ENCODE peak calls at places on chromosomes 7 and 10, in seven cellular contexts. A is amniotic stem cell; Y is HuH-7; T is H7; E is kidney tubule cell; W is activated CD4-positive, alpha-beta T cell treated with anti-CD3 and anti-CD28 coated beads, Interleukin-2, amount 50 U/mL, for 24 hours; X is cardiac septum. F is an unnamed sample.

GRCh38 chr10:77692782-77693181 is 55.2 kb upstream of the KCNMA1 start:
- DNase-seq in A (no peak), Y (no peak), T (no peak), E (peak), W (no peak), X (no peak), F (no peak)

GRCh38 chr10:49134327-49134726 is 506 bp upstream of the FAM170B start:
- DNase-seq in A (no peak), Y (no peak), T (no peak), E (no peak), W (no peak), X (no peak), F (no peak)

GRCh38 chr7:150978136-150978789 is at the start of gene KCNH2:
- DNase-seq in A (no peak), Y (peak), T (peak), E (no peak), W (no peak), X (no peak), F (no peak)

GRCh38 chr7:116357776-116358670 is 141.5 kb upstream of the CAV2 start:
- DNase-seq in A (no peak), Y (no peak), T (no peak), E (peak), W (no peak), X (no peak), F (no peak)

GRCh38 chr10:33335800-33336605 is 1.5 kb upstream of the NRP1 start:
- DNase-seq in A (no peak), Y (peak), T (peak), E (peak), W (no peak), X (peak), F (peak)

GRCh38 chr7:36119005-36119711 is 33.9 kb upstream of the EEPD1 start:
- DNase-seq in A (peak), Y (no peak), T (no peak), E (peak), W (no peak), X (no peak), F (peak)

GRCh38 chr7:88111136-88111748 is 108.6 kb downstream of the SRI start:
- DNase-seq in A (no peak), Y (peak), T (no peak), E (peak), W (no peak), X (no peak), F (peak)

GRCh38 chr10:62795093-62795492 is 9.4 kb upstream of the ADO start:
- DNase-seq in A (no peak), Y (no peak), T (no peak), E (no peak), W (no peak), X (no peak), F (no peak)

GRCh38 chr10:71039551-71039950 is 151.2 kb upstream of the PCBD1 start:
- DNase-seq in A (no peak), Y (no peak), T (no peak), E (no peak), W (no peak), X (peak), F (no peak)

GRCh38 chr7:28458732-28459131 is 46.4 kb downstream of the CREB5 start:
- DNase-seq in A (no peak), Y (peak), T (no peak), E (no peak), W (no peak), X (no peak), F (no peak)

GRCh38 chr10:124092270-124093075 is 925 bp downstream of the CHST15 start:
- DNase-seq in A (no peak), Y (peak), T (peak), E (peak), W (no peak), X (peak), F (peak)

GRCh38 chr7:148503900-148504487 is 86.6 kb upstream of the C7orf33 start:
- DNase-seq in A (no peak), Y (no peak), T (no peak), E (peak), W (no peak), X (no peak), F (peak)

GRCh38 chr10:77289027-77289501 is 348.5 kb downstream of the KCNMA1 start:
- DNase-seq in A (no peak), Y (no peak), T (peak), E (peak), W (no peak), X (no peak), F (no peak)

GRCh38 chr10:124998624-124999291 is 56.8 kb downstream of the ZRANB1 start:
- DNase-seq in A (no peak), Y (no peak), T (peak), E (no peak), W (no peak), X (peak), F (no peak)

GRCh38 chr10:5564537-5565204 is 39.9 kb downstream of the CALML3 start:
- DNase-seq in A (no peak), Y (no peak), T (peak), E (no peak), W (no peak), X (peak), F (no peak)

GRCh38 chr7:34160261-34160752 is 255.0 kb downstream of the BMPER start:
- DNase-seq in A (no peak), Y (no peak), T (no peak), E (peak), W (no peak), X (no peak), F (no peak)

GRCh38 chr7:157018997-157019591 is 8.6 kb upstream of the MNX1 start:
- DNase-seq in A (no peak), Y (no peak), T (peak), E (no peak), W (no peak), X (peak), F (no peak)

GRCh38 chr10:24307173-24307572 is 98.2 kb downstream of the KIAA1217 start:
- DNase-seq in A (no peak), Y (no peak), T (no peak), E (peak), W (no peak), X (no peak), F (no peak)

GRCh38 chr10:6737080-6737641 is 157.1 kb upstream of the PRKCQ start:
- DNase-seq in A (no peak), Y (no peak), T (peak), E (peak), W (no peak), X (no peak), F (peak)

GRCh38 chr7:95469850-95470249 is 15.9 kb upstream of the ASB4 start:
- DNase-seq in A (no peak), Y (no peak), T (no peak), E (peak), W (no peak), X (no peak), F (no peak)

GRCh38 chr7:151062399-151063211 is 3.2 kb downstream of the SLC4A2 start:
- DNase-seq in A (no peak), Y (peak), T (peak), E (peak), W (no peak), X (no peak), F (peak)

GRCh38 chr7:95099101-95099500 is 191.7 kb downstream of the PPP1R9A start:
- DNase-seq in A (no peak), Y (no peak), T (no peak), E (no peak), W (no peak), X (no peak), F (no peak)